ENCODE peak calls at places on chromosomes 5 and 9, in six cellular contexts. One of them, this sample, is unnamed.

GRCh38 chr5:102823441-102823874 is 68.4 kb downstream of the PAM start:
- DNase-seq in stomach: no peak
- DNase-seq in heart right ventricle: no peak
- DNase-seq in WTC11: no peak
- DNase-seq in GM20000: no peak
- DNase-seq in suprapubic skin: no peak
- DNase-seq in this sample: no peak

GRCh38 chr9:69971643-69972449 is 71.8 kb upstream of the MAMDC2 start:
- DNase-seq in GM20000: peak
- DNase-seq in suprapubic skin: peak
- DNase-seq in WTC11: peak
- DNase-seq in stomach: peak
- DNase-seq in heart right ventricle: peak
- DNase-seq in this sample: peak

GRCh38 chr5:171432581-171433351 is 13.3 kb downstream of the FGF18 start:
- DNase-seq in stomach: no peak
- DNase-seq in GM20000: no peak
- DNase-seq in suprapubic skin: no peak
- DNase-seq in WTC11: peak
- DNase-seq in heart right ventricle: no peak
- DNase-seq in this sample: no peak

GRCh38 chr5:64040496-64040895 is 78.3 kb upstream of the HTR1A start:
- DNase-seq in WTC11: no peak
- DNase-seq in heart right ventricle: no peak
- DNase-seq in GM20000: no peak
- DNase-seq in suprapubic skin: no peak
- DNase-seq in stomach: no peak
- DNase-seq in this sample: no peak

GRCh38 chr9:34690983-34691382 is at the start of gene CCL19:
- DNase-seq in GM20000: no peak
- DNase-seq in suprapubic skin: no peak
- DNase-seq in WTC11: no peak
- DNase-seq in stomach: no peak
- DNase-seq in heart right ventricle: no peak
- DNase-seq in this sample: no peak

GRCh38 chr5:136309376-136309775 is 56.0 kb downstream of the TRPC7 start:
- DNase-seq in WTC11: no peak
- DNase-seq in stomach: no peak
- DNase-seq in suprapubic skin: no peak
- DNase-seq in GM20000: no peak
- DNase-seq in heart right ventricle: no peak
- DNase-seq in this sample: no peak

GRCh38 chr9:84397151-84397728 is 56.7 kb upstream of the SLC28A3 start:
- DNase-seq in WTC11: peak
- DNase-seq in suprapubic skin: no peak
- DNase-seq in stomach: peak
- DNase-seq in heart right ventricle: peak
- DNase-seq in GM20000: peak
- DNase-seq in this sample: peak

GRCh38 chr5:160496784-160497183 is 75.1 kb downstream of the PTTG1 start:
- DNase-seq in heart right ventricle: no peak
- DNase-seq in GM20000: no peak
- DNase-seq in stomach: no peak
- DNase-seq in WTC11: no peak
- DNase-seq in suprapubic skin: no peak
- DNase-seq in this sample: no peak

GRCh38 chr5:35218981-35219380 is 11.3 kb downstream of the PRLR start:
- DNase-seq in suprapubic skin: no peak
- DNase-seq in WTC11: peak
- DNase-seq in heart right ventricle: no peak
- DNase-seq in stomach: no peak
- DNase-seq in GM20000: no peak
- DNase-seq in this sample: no peak

GRCh38 chr5:34833090-34833489 is 5.9 kb upstream of the TTC23L start:
- DNase-seq in heart right ventricle: no peak
- DNase-seq in stomach: no peak
- DNase-seq in GM20000: no peak
- DNase-seq in suprapubic skin: no peak
- DNase-seq in WTC11: no peak
- DNase-seq in this sample: no peak

GRCh38 chr9:133477992-133478850 is 678 bp downstream of the SLC2A6 start:
- DNase-seq in suprapubic skin: no peak
- DNase-seq in WTC11: no peak
- DNase-seq in heart right ventricle: peak
- DNase-seq in GM20000: peak
- DNase-seq in stomach: no peak
- DNase-seq in this sample: peak
- TF ChIP-seq CTCF in suprapubic skin: no peak
- TF ChIP-seq CTCF in WTC11: no peak
- TF ChIP-seq CTCF in heart right ventricle: no peak
- TF ChIP-seq CTCF in GM20000: no peak
- TF ChIP-seq CTCF in stomach: no peak
- TF ChIP-seq CTCF in this sample: no peak

DNA sequence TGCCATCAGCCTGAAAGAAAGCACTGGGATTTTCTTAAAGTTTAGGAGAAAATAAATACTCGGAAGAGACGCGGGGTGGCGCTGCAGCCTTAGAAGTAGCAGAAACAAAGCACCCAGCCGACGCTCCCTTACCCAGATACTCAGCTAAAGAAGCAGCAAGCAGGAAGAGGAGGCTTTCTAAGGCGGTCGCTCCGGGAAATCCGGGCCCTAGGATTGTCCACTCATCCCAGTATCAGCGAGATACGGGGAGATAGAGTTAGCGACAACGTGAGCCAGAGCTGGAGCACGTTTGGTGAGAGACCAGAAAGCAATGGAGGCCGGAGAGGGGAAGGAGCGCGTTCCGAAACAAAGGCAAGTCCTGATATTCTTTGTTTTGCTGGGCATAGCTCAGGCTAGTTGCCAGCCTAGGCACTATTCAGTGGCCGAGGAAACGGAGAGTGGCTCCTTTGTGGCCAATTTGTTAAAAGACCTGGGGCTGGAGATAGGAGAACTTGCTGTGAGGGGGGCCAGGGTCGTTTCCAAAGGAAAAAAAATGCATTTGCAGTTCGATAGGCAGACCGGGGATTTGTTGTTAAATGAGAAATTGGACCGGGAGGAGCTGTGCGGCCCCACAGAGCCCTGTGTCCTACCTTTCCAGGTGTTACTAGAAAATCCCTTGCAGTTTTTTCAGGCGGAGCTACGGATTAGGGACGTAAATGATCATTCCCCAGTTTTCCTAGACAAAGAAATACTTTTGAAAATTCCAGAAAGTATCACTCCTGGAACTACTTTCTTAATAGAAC is at the start of gene PCDHB2:
- DNase-seq in heart right ventricle: no peak
- DNase-seq in WTC11: peak
- DNase-seq in suprapubic skin: no peak
- DNase-seq in stomach: no peak
- DNase-seq in GM20000: no peak
- DNase-seq in this sample: peak
- TF ChIP-seq CTCF in heart right ventricle: peak
- TF ChIP-seq CTCF in WTC11: peak
- TF ChIP-seq CTCF in suprapubic skin: peak
- TF ChIP-seq CTCF in stomach: no peak
- TF ChIP-seq CTCF in GM20000: no peak
- TF ChIP-seq CTCF in this sample: peak

GRCh38 chr5:32690153-32690552 is 21.0 kb upstream of the NPR3 start:
- DNase-seq in GM20000: no peak
- DNase-seq in WTC11: no peak
- DNase-seq in heart right ventricle: no peak
- DNase-seq in stomach: no peak
- DNase-seq in suprapubic skin: no peak
- DNase-seq in this sample: no peak
- TF ChIP-seq CTCF in GM20000: no peak
- TF ChIP-seq CTCF in WTC11: no peak
- TF ChIP-seq CTCF in heart right ventricle: peak
- TF ChIP-seq CTCF in stomach: no peak
- TF ChIP-seq CTCF in suprapubic skin: no peak
- TF ChIP-seq CTCF in this sample: no peak

GRCh38 chr5:178732281-178732680 is 1.8 kb upstream of the ZNF354A start:
- DNase-seq in GM20000: no peak
- DNase-seq in suprapubic skin: no peak
- DNase-seq in WTC11: no peak
- DNase-seq in heart right ventricle: no peak
- DNase-seq in stomach: no peak
- DNase-seq in this sample: no peak

GRCh38 chr5:178730940-178731265 is 444 bp upstream of the ZNF354A start:
- DNase-seq in heart right ventricle: no peak
- DNase-seq in GM20000: no peak
- DNase-seq in WTC11: no peak
- DNase-seq in suprapubic skin: no peak
- DNase-seq in stomach: no peak
- DNase-seq in this sample: no peak
- TF ChIP-seq CTCF in heart right ventricle: no peak
- TF ChIP-seq CTCF in GM20000: no peak
- TF ChIP-seq CTCF in WTC11: no peak
- TF ChIP-seq CTCF in suprapubic skin: no peak
- TF ChIP-seq CTCF in stomach: no peak
- TF ChIP-seq CTCF in this sample: no peak

DNA sequence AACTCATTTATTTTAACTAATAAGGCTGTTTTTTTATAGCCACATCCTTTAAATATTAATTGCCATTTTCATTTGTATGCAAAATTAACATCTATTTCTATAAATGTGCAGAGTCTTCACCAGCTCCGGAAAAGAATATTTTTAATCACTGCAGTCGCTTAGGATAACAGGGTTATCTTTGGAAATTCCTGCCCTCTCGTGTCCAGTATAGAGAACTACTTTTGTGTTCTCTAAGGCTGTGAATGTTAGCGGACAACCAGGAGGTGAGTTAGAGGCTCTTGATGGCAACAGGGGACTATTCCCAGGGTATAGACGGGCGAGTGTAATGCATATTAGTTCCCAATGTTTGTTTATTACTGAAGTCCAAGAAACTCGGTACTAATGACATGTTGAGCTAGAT is 59.4 kb downstream of the GGTA1 start:
- DNase-seq in GM20000: no peak
- DNase-seq in suprapubic skin: no peak
- DNase-seq in WTC11: no peak
- DNase-seq in stomach: no peak
- DNase-seq in heart right ventricle: no peak
- DNase-seq in this sample: no peak
- TF ChIP-seq CTCF in GM20000: no peak
- TF ChIP-seq CTCF in suprapubic skin: no peak
- TF ChIP-seq CTCF in WTC11: no peak
- TF ChIP-seq CTCF in stomach: no peak
- TF ChIP-seq CTCF in heart right ventricle: peak
- TF ChIP-seq CTCF in this sample: no peak

DNA sequence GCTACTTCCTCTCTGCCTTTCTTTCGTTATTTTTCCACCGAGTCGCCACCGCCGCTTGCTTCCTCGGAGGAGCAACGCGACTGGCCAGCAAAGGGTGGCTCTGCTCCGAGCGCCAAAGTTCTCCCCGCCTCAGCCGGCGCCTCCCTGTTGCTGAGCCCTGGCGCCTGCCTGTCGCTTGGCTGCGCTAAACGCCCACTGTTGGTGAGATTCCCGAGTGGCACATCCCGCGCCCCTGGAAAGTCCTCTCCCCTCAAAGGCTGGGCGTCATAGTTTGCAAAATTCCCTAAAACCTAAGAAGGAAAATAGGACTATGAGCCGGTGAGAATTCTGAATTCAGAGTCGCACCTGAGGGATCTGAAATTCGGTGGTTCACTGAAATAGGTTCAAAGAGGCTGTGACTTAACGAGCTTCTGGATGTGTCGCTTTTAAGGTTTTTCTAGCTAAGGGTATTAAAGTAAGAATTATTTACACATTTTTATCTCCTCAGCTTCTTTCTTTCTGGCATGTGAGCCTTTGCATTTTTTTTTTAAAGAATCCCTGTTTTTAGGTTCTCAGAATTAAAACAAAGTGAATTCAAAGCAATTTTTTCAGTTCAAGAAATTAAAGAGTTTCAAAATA is at the start of gene GRIN3A:
- DNase-seq in suprapubic skin: no peak
- DNase-seq in stomach: no peak
- DNase-seq in GM20000: no peak
- DNase-seq in heart right ventricle: peak
- DNase-seq in WTC11: peak
- DNase-seq in this sample: peak
- TF ChIP-seq CTCF in suprapubic skin: no peak
- TF ChIP-seq CTCF in stomach: no peak
- TF ChIP-seq CTCF in GM20000: no peak
- TF ChIP-seq CTCF in heart right ventricle: peak
- TF ChIP-seq CTCF in WTC11: no peak
- TF ChIP-seq CTCF in this sample: no peak

GRCh38 chr9:128103589-128103962 is 24.0 kb downstream of the PTGES2 start:
- DNase-seq in heart right ventricle: no peak
- DNase-seq in suprapubic skin: no peak
- DNase-seq in WTC11: no peak
- DNase-seq in GM20000: no peak
- DNase-seq in stomach: no peak
- DNase-seq in this sample: no peak
- TF ChIP-seq CTCF in heart right ventricle: peak
- TF ChIP-seq CTCF in suprapubic skin: no peak
- TF ChIP-seq CTCF in WTC11: peak
- TF ChIP-seq CTCF in GM20000: no peak
- TF ChIP-seq CTCF in stomach: no peak
- TF ChIP-seq CTCF in this sample: no peak

DNA sequence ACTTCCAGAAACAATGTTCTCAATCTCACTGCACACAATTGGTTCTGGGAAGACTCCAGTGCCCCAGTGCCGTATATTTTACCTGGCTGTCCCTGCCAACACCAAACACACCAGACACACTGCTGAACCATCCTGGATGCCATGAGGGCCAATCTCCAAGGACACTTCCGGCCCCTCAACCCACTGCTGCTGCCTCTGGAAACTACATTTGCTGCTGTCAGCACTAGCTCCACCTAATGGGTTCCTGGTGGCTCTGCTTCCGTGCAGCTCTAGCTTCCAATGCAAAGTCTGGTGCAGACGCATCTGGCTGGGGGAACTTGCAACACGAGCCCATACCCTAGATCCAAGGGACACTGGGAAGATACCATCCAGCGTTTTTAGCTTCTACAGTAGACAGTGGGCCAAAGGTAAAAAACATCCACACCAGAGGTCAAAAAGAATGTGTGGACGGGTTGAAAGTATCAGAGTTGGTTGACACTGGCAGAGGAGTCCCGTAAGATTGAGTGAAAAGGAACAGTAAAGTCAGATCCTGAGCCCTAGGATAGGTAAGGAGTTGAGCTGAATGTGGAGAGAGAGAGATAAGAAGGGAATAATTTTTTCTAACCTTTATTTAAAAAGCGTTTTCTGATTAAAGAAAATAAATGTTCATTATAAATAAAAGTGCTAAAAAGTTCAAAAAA is 99.7 kb upstream of the KIF2A start:
- DNase-seq in stomach: no peak
- DNase-seq in suprapubic skin: no peak
- DNase-seq in heart right ventricle: no peak
- DNase-seq in GM20000: no peak
- DNase-seq in WTC11: peak
- DNase-seq in this sample: peak
- TF ChIP-seq CTCF in stomach: no peak
- TF ChIP-seq CTCF in suprapubic skin: no peak
- TF ChIP-seq CTCF in heart right ventricle: no peak
- TF ChIP-seq CTCF in GM20000: no peak
- TF ChIP-seq CTCF in WTC11: no peak
- TF ChIP-seq CTCF in this sample: no peak